ENCODE peak calls at places on chromosomes 1 and 21, in ten cellular contexts. L is kidney, A is fibroblast of pulmonary artery, Q is Peyer's patch, R is cardiac muscle cell, B is IMR-90, E is AG04450, W is GM13976, Y is mucosa of descending colon, N is GM12865. D is an unnamed sample.
A peak's percentile ranks its signal among the peaks of the same experiment; 100 is the strongest.

GRCh38 chr1:3642921-3643675 is 6.8 kb downstream of the WRAP73 start:
- DNase-seq in L (peak; percentile 71), A (no peak), Q (peak; percentile 19), R (no peak), B (no peak), E (no peak), W (no peak), Y (peak; percentile 31), N (no peak), D (no peak)

GRCh38 chr1:89826594-89826993 is 5.8 kb downstream of the LRRC8D start:
- DNase-seq in L (no peak), A (no peak), Q (no peak), R (no peak), B (no peak), E (no peak), W (no peak), Y (no peak), N (no peak), D (no peak)

GRCh38 chr1:188166654-188167053 is 1337.9 kb downstream of the PLA2G4A start:
- DNase-seq in L (no peak), A (no peak), Q (no peak), R (no peak), B (no peak), E (no peak), W (no peak), Y (no peak), N (no peak), D (no peak)

GRCh38 chr1:191695865-191696264 is 462.4 kb upstream of the RGS18 start:
- DNase-seq in L (no peak), A (peak; percentile 3), Q (no peak), R (no peak), B (no peak), E (no peak), W (no peak), Y (no peak), N (peak; percentile 72), D (no peak)

GRCh38 chr1:167899253-167899681 is 14.7 kb downstream of the ADCY10 start:
- DNase-seq in L (no peak), A (peak; percentile 54), Q (no peak), R (no peak), B (peak; percentile 71), E (no peak), W (peak; percentile 53), Y (no peak), N (peak; percentile 60), D (no peak)

GRCh38 chr1:186208405-186209129 is 166.5 kb downstream of the TPR start:
- DNase-seq in L (no peak), A (no peak), Q (no peak), R (no peak), B (peak; percentile 67), E (no peak), W (no peak), Y (no peak), N (no peak), D (no peak)

GRCh38 chr1:222950892-222951291 is 136.1 kb downstream of the DISP1 start:
- DNase-seq in L (no peak), A (no peak), Q (no peak), R (no peak), B (no peak), E (no peak), W (no peak), Y (no peak), N (no peak), D (no peak)

GRCh38 chr1:218259800-218260199 is 25.3 kb upstream of the RRP15 start:
- DNase-seq in L (no peak), A (peak; percentile 21), Q (no peak), R (peak; percentile 33), B (no peak), E (no peak), W (no peak), Y (no peak), N (peak; percentile 22), D (peak; percentile 4)

GRCh38 chr1:111455642-111456031 is 6.4 kb downstream of the ATP5PB start:
- DNase-seq in L (no peak), A (no peak), Q (no peak), R (no peak), B (no peak), E (no peak), W (no peak), Y (no peak), N (no peak), D (no peak)

GRCh38 chr21:43717166-43717853 is 1.6 kb upstream of the PDXK start:
- DNase-seq in L (no peak), A (no peak), Q (no peak), R (no peak), B (no peak), E (no peak), W (no peak), Y (peak; percentile 54), N (peak; percentile 51), D (no peak)

GRCh38 chr1:86207323-86207722 is 50.8 kb upstream of the COL24A1 start:
- DNase-seq in L (no peak), A (peak; percentile 93), Q (no peak), R (no peak), B (peak; percentile 90), E (peak; percentile 46), W (no peak), Y (no peak), N (no peak), D (no peak)

GRCh38 chr1:240351690-240352089 is 260.0 kb downstream of the FMN2 start:
- DNase-seq in L (no peak), A (no peak), Q (no peak), R (no peak), B (peak; percentile 33), E (no peak), W (no peak), Y (no peak), N (no peak), D (no peak)

GRCh38 chr1:44543064-44543815 is 131.0 kb downstream of the TMEM53 start:
- DNase-seq in L (no peak), A (no peak), Q (no peak), R (no peak), B (no peak), E (no peak), W (no peak), Y (no peak), N (no peak), D (peak; percentile 9)

GRCh38 chr21:36691539-36692124 is 7.3 kb upstream of the SIM2 start:
- DNase-seq in L (no peak), A (no peak), Q (no peak), R (no peak), B (peak; percentile 15), E (no peak), W (no peak), Y (no peak), N (no peak), D (no peak)

GRCh38 chr21:18951291-18952038 is 547.9 kb upstream of the TMPRSS15 start:
- DNase-seq in L (no peak), A (peak; percentile 0), Q (no peak), R (peak; percentile 82), B (no peak), E (no peak), W (no peak), Y (no peak), N (peak; percentile 7), D (peak; percentile 6)

DNA sequence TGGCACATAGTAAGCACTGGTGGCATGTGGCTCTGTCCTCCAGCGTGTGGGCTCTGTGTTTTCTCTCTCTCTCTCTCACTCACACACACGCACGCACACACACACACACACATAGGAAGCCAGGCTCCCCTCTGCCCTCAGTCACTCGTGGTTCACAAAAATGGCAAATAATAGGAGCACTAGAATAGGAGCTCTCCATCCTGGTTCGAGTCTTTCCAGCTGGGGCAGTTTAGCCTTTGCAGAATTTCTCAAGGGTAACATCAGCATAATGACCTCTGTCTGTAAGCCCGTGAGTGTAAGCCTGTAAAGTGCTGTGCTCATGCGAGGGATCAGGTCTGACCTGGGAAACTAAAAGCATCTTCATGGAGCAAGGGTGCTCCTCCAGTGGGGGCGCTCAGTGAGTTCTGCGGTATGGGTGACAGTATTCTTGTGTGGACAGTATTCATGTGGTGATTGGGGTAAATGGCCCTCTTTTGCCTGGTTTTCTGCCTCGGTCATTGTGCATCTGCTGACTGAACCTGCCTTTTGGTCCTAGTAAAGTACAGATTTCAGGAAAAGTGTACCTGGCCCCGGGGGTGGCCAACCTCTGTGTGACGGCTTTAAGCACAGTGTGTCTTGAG is 839 bp upstream of the ZC3H12A start:
- DNase-seq in L (no peak), A (no peak), Q (no peak), R (no peak), B (no peak), E (no peak), W (peak; percentile 40), Y (no peak), N (no peak), D (peak; percentile 61)
- TF ChIP-seq CTCF in L (no peak), A (no peak), Q (no peak), R (no peak), B (no peak), E (no peak), W (no peak), Y (no peak), N (no peak), D (no peak)

GRCh38 chr1:51044834-51045233 is 57.2 kb upstream of the C1orf185 start:
- DNase-seq in L (no peak), A (peak; percentile 41), Q (no peak), R (no peak), B (no peak), E (no peak), W (peak; percentile 31), Y (no peak), N (peak; percentile 24), D (no peak)
- TF ChIP-seq CTCF in L (peak; percentile 22), A (peak; percentile 21), Q (peak; percentile 41), R (peak; percentile 6), B (peak; percentile 32), E (no peak), W (peak; percentile 16), Y (no peak), N (peak; percentile 13), D (peak; percentile 37)

DNA sequence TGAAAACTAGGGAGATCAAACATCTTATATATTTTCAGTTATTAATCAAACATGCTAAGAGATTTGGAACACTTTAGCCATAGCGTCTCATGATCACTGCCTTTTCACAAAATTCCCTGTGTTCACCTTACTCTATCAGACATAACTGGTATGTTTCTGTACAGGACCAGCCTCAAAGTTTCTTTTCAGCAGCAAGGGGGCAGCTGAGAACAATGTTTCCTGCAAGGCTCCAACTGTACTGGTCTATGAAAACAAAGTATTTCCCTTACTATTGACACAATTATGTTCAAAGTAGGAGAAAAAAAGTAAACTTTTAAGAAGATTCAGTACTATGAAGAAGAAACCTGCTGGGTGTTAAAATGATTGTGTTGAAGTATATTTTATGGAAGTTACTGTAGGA is 98.5 kb downstream of the ATF6 start:
- DNase-seq in L (no peak), A (peak; percentile 62), Q (no peak), R (peak; percentile 8), B (peak; percentile 51), E (no peak), W (no peak), Y (no peak), N (no peak), D (peak; percentile 2)
- TF ChIP-seq CTCF in L (peak; percentile 49), A (peak; percentile 56), Q (peak; percentile 24), R (peak; percentile 44), B (peak; percentile 56), E (peak; percentile 59), W (peak; percentile 30), Y (no peak), N (no peak), D (no peak)

DNA sequence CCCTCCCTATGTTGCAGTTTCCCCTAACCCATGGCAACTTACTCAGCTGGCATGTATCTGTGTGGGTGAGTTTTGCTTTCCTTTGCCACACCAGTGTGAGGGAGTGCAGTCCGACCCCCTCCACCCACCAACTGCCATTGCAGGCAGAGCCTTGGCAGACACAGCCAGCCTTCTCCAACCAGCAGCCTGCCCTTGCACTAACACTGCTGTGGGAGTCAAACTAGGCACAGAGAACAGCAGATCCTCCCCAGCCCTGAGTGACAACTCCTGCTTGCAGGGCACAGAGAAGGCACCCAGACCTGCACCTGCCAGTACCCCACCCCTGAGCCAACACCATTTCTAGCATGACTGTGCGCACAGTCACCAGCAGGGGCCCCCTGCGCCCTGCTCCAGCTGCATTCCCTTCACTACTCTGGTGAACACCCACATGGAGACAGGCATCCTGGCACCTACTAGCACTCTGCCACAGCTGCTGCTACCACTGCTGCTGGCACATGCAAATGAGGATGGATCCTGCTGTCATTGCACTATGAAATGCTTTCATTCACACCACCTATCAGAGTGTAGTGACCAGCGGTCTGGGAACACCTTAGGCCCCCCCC is 98.4 kb downstream of the MAGI3 start:
- DNase-seq in L (no peak), A (no peak), Q (no peak), R (no peak), B (no peak), E (no peak), W (no peak), Y (no peak), N (no peak), D (no peak)
- TF ChIP-seq CTCF in L (no peak), A (no peak), Q (no peak), R (no peak), B (peak; percentile 18), E (no peak), W (no peak), Y (no peak), N (no peak), D (no peak)